ENCODE peak calls at places on chromosomes 6 and 20, in seven cellular contexts. W is immature natural killer cell; O is GM13977; H is NCI-H510A treated with DMSO at 0.1 percent for 48 hours; L is ovary; P is activated naive CD4-positive, alpha-beta T cell treated with anti-CD3 and anti-CD28 coated beads for 36 hours; N is AG09319. Y is an unnamed sample.

GRCh38 chr6:24378473-24379097 is 20.7 kb upstream of the DCDC2 start:
- DNase-seq in W (no peak), O (no peak), H (no peak), L (no peak), P (no peak), N (no peak), Y (no peak)

GRCh38 chr20:48194026-48194425 is 408.7 kb upstream of the SULF2 start:
- DNase-seq in W (no peak), O (no peak), H (no peak), L (no peak), P (no peak), N (no peak), Y (no peak)

GRCh38 chr6:82761674-82762345 is 303.8 kb downstream of the UBE3D start:
- DNase-seq in W (no peak), O (no peak), H (no peak), L (no peak), P (no peak), N (no peak), Y (no peak)

GRCh38 chr6:169939554-169940164 is 188.2 kb downstream of the ERMARD start:
- DNase-seq in W (no peak), O (no peak), H (no peak), L (no peak), P (no peak), N (no peak), Y (no peak)

GRCh38 chr20:32190608-32191415 is 16.7 kb downstream of the PLAGL2 start:
- DNase-seq in W (no peak), O (no peak), H (no peak), L (no peak), P (no peak), N (no peak), Y (no peak)

GRCh38 chr6:167097770-167098169 is 25.1 kb upstream of the CCR6 start:
- DNase-seq in W (no peak), O (no peak), H (no peak), L (no peak), P (no peak), N (no peak), Y (no peak)

GRCh38 chr6:168372871-168373270 is 53.3 kb upstream of the DACT2 start:
- DNase-seq in W (no peak), O (no peak), H (peak; percentile 92), L (no peak), P (no peak), N (no peak), Y (no peak)

GRCh38 chr6:85484941-85485340 is 35.1 kb downstream of the NT5E start:
- DNase-seq in W (no peak), O (no peak), H (no peak), L (no peak), P (no peak), N (no peak), Y (no peak)

GRCh38 chr6:169529931-169530761 is 171.7 kb downstream of the WDR27 start:
- DNase-seq in W (no peak), O (no peak), H (no peak), L (no peak), P (peak; percentile 28), N (peak; percentile 67), Y (peak; percentile 84)

GRCh38 chr20:61517419-61517818 is 265.4 kb downstream of the CDH4 start:
- DNase-seq in W (no peak), O (no peak), H (no peak), L (no peak), P (no peak), N (no peak), Y (no peak)

GRCh38 chr6:112579601-112580000 is 232.5 kb downstream of the RFPL4B start:
- DNase-seq in W (no peak), O (no peak), H (no peak), L (no peak), P (no peak), N (no peak), Y (no peak)

GRCh38 chr6:39590994-39591393 is 134.2 kb downstream of the KIF6 start:
- DNase-seq in W (no peak), O (no peak), H (no peak), L (no peak), P (no peak), N (no peak), Y (no peak)

GRCh38 chr6:112033824-112034223 is 20.1 kb upstream of the CCN6 start:
- DNase-seq in W (no peak), O (no peak), H (no peak), L (no peak), P (no peak), N (no peak), Y (no peak)